ENCODE peak calls at places on chromosomes 1 and 21, in four cellular contexts. R, M, N and S are unnamed samples.

GRCh38 chr1:206935491-206936067 is 10.7 kb downstream of the PIGR start:
- DNase-seq in R (peak), N (peak), M (no peak), S (peak)

GRCh38 chr1:186643600-186643999 is 36.6 kb downstream of the PTGS2 start:
- DNase-seq in R (no peak), N (no peak), M (no peak), S (no peak)

GRCh38 chr21:15978158-15978805 is 248.5 kb downstream of the USP25 start:
- DNase-seq in N (no peak), R (no peak), M (no peak), S (peak)

GRCh38 chr1:53350853-53351767 is 23.2 kb upstream of the LRP8 start:
- DNase-seq in N (no peak), M (no peak), R (no peak), S (no peak)

GRCh38 chr1:86154581-86155060 is 2.0 kb downstream of the COL24A1 start:
- DNase-seq in M (no peak), R (no peak), N (no peak), S (peak)

GRCh38 chr1:2022063-2022770 is 3.1 kb downstream of the GABRD start:
- DNase-seq in N (no peak), M (no peak), R (no peak), S (no peak)

GRCh38 chr1:183987593-183988318 is 49.8 kb downstream of the COLGALT2 start:
- DNase-seq in M (no peak), R (no peak), N (no peak), S (no peak)

GRCh38 chr21:26881504-26882228 is 36.5 kb upstream of the ADAMTS1 start:
- DNase-seq in R (no peak), M (no peak), N (no peak), S (peak)

GRCh38 chr1:100328133-100328532 is 24.2 kb upstream of the CDC14A start:
- DNase-seq in N (no peak), R (no peak), M (no peak), S (no peak)

GRCh38 chr1:90879281-90879680 is 142.6 kb downstream of the ZNF644 start:
- DNase-seq in N (peak), R (no peak), M (no peak), S (no peak)

GRCh38 chr1:22529901-22530621 is 33.2 kb upstream of the EPHA8 start:
- DNase-seq in R (no peak), M (no peak), N (no peak), S (no peak)

GRCh38 chr1:229383961-229384360 is 41.1 kb upstream of the CCSAP start:
- DNase-seq in M (no peak), N (no peak), R (no peak), S (no peak)

GRCh38 chr1:42211224-42211623 is 46.7 kb upstream of the GUCA2A start:
- DNase-seq in N (no peak), R (no peak), M (no peak), S (no peak)

GRCh38 chr1:243409284-243409683 is 153.4 kb downstream of the SDCCAG8 start:
- DNase-seq in M (no peak), N (peak), R (peak), S (no peak)

GRCh38 chr1:44721521-44722361 is 9.2 kb downstream of the RNU5D-1 start:
- DNase-seq in M (peak), N (peak), R (peak), S (peak)

GRCh38 chr21:44734026-44734745 is 22.8 kb upstream of the TSPEAR start:
- DNase-seq in R (no peak), M (no peak), N (no peak), S (no peak)

GRCh38 chr1:85502625-85503083 is 37.7 kb upstream of the DDAH1 start:
- DNase-seq in M (no peak), R (peak), N (no peak), S (peak)

GRCh38 chr1:180167721-180168467 is 13.2 kb downstream of the QSOX1 start:
- DNase-seq in R (peak), M (no peak), N (no peak), S (no peak)

GRCh38 chr1:159987186-159987585 is 33.1 kb upstream of the SLAMF9 start:
- DNase-seq in M (no peak), R (no peak), N (no peak), S (no peak)

GRCh38 chr1:89489037-89489729 is 35.4 kb upstream of the LRRC8B start:
- DNase-seq in N (no peak), R (no peak), M (no peak), S (no peak)

GRCh38 chr1:52571783-52572182 is 18.9 kb upstream of the TUT4 start:
- DNase-seq in R (peak), M (no peak), N (peak), S (no peak)

GRCh38 chr1:8026976-8027747 is 1.1 kb upstream of the ERRFI1 start:
- DNase-seq in N (no peak), R (peak), M (no peak), S (no peak)

GRCh38 chr1:57086141-57086540 is 120.3 kb upstream of the C8B start:
- DNase-seq in R (no peak), M (no peak), N (no peak), S (no peak)

GRCh38 chr1:30310966-30311742 is 412.2 kb downstream of the MATN1 start:
- DNase-seq in N (no peak), M (no peak), R (no peak), S (no peak)

GRCh38 chr1:168598125-168598524 is 21.7 kb downstream of the XCL1 start:
- DNase-seq in R (no peak), N (no peak), M (no peak), S (no peak)

GRCh38 chr1:208781391-208782035 is 537.3 kb upstream of the PLXNA2 start:
- DNase-seq in M (no peak), R (no peak), N (no peak), S (no peak)

GRCh38 chr21:17455451-17455850 is 57.4 kb upstream of the CXADR start:
- DNase-seq in N (no peak), R (peak), M (no peak), S (no peak)

GRCh38 chr1:226135059-226135651 is 51.4 kb downstream of the ACBD3 start:
- DNase-seq in R (peak), N (no peak), M (no peak), S (peak)

GRCh38 chr21:31043495-31043894 is 5.2 kb upstream of the KRTAP19-8 start:
- DNase-seq in N (no peak), M (no peak), R (no peak), S (no peak)

GRCh38 chr1:220732621-220733020 is 15.5 kb upstream of the MTARC2 start:
- DNase-seq in R (no peak), M (no peak), N (no peak), S (no peak)

GRCh38 chr1:180470031-180470430 is 32.3 kb downstream of the ACBD6 start:
- DNase-seq in M (no peak), N (no peak), R (no peak), S (no peak)

GRCh38 chr1:152049291-152050073 is 12.7 kb upstream of the S100A11 start:
- DNase-seq in M (no peak), N (no peak), R (no peak), S (no peak)

GRCh38 chr1:32247452-32247851 is 430 bp downstream of the FAM167B start:
- DNase-seq in M (no peak), N (no peak), R (no peak), S (no peak)

GRCh38 chr1:84887261-84887934 is 5.6 kb downstream of the LPAR3 start:
- DNase-seq in M (no peak), R (no peak), N (no peak), S (no peak)

GRCh38 chr1:173475564-173476196 is 1.5 kb upstream of the PRDX6 start:
- DNase-seq in M (no peak), N (no peak), R (peak), S (peak)

GRCh38 chr21:46295177-46295711 is 9.1 kb downstream of the YBEY start:
- DNase-seq in R (peak), M (no peak), N (no peak), S (peak)

GRCh38 chr21:26834181-26834945 is 10.8 kb downstream of the ADAMTS1 start:
- DNase-seq in M (no peak), N (no peak), R (no peak), S (no peak)

GRCh38 chr1:234118911-234119310 is 214.4 kb downstream of the SLC35F3 start:
- DNase-seq in M (no peak), N (no peak), R (no peak), S (no peak)

GRCh38 chr1:205241366-205242030 is 13.8 kb downstream of the TMCC2 start:
- DNase-seq in R (no peak), N (no peak), M (no peak), S (no peak)

GRCh38 chr1:223472057-223472456 is 78.8 kb downstream of the CCDC185 start:
- DNase-seq in M (no peak), N (no peak), R (no peak), S (no peak)

GRCh38 chr1:223474804-223475203 is 81.6 kb downstream of the CCDC185 start:
- DNase-seq in R (no peak), M (no peak), N (no peak), S (no peak)

GRCh38 chr1:223471566-223471965 is 78.4 kb downstream of the CCDC185 start:
- DNase-seq in R (no peak), N (no peak), M (no peak), S (no peak)

GRCh38 chr1:223478606-223479005 is 85.4 kb downstream of the CCDC185 start:
- DNase-seq in M (no peak), R (no peak), N (no peak), S (no peak)

DNA sequence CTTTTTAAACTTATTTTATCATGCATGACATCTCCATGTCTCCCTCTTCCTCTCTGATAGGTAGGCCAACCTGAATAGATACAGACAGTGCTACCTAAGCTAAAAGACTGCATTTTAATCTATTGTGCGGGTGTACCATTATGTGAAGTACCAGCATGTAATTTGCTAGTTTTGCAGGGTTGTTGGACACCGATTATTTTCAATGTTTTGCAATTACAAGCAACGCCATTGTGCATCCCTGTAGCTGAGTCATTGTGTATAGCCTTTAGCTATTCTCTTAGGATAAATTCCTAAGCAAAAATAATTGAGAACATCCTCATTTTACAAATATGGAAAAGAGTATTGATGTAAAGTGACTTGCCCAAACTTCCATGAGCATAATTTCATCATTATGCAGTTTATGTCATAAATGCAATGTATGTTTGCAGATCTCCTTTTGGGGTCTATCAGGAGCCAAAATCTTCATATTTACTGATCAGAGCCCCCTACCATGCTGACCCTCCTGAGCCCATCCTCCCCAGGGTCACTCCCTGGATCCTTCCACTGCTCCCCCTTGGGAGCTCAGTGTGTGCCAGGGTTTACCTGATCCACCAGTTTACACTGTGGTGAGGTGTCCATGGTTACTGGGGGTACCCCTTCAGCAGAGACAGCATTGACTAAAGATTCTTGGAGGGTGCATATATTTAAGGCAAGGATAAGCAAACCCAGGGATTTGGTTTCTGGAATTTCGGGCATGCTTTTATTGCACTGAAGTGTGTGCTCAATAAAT is 80.5 kb downstream of the CCDC185 start:
- DNase-seq in M (no peak), R (no peak), N (no peak), S (no peak)
- TF ChIP-seq NFIC in M (no peak), R (no peak), N (no peak), S (no peak)

DNA sequence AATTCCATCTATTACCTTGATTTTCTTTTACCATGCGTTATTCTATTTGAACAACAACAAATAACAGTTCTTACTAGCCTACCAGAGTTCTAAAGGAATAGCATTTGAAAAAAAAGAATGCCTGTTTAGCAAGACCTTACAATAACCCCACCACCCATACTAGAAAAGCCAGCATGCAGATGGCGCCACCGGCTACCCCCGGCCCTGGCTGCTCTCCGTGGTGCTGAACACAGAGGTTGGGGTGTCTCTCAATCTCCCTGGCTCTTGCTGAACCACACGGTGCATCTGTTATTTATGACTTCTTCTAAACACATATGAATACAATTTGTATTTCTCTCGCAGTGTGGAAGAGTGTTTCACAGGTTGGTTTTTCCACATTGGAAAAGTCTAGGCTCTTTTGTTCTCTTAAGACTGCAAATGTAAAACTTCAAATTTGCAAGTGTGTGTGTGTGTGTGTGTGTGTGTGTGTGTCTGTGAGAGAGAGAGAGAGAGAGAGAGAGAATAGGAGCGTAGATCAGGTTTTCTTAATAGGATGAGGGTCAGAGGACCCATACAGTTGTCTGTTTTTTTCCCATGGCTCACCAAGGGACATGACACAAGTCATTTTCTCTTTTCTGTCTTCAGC is 13.6 kb downstream of the GRIK3 start:
- DNase-seq in R (peak), M (no peak), N (peak), S (no peak)
- TF ChIP-seq TAF1 in R (no peak), M (no peak), N (no peak), S (no peak)

GRCh38 chr1:81125672-81126071 is 675.1 kb upstream of the ADGRL2 start:
- DNase-seq in M (no peak), N (no peak), R (no peak), S (no peak)
- TF ChIP-seq GABPA in M (no peak), N (no peak), R (no peak), S (no peak)

GRCh38 chr1:23732363-23733224 is 10.7 kb upstream of the ELOA start:
- DNase-seq in R (no peak), M (no peak), N (peak), S (no peak)
- TF ChIP-seq NFIC in R (no peak), M (no peak), N (no peak), S (no peak)

GRCh38 chr21:38765056-38765455 is 40.7 kb upstream of the ETS2 start:
- DNase-seq in R (no peak), M (no peak), N (no peak), S (no peak)
- TF ChIP-seq TAF1 in R (no peak), M (no peak), N (no peak), S (no peak)

GRCh38 chr1:214317734-214318133 is 36.8 kb downstream of the SMYD2 start:
- DNase-seq in M (no peak), R (no peak), N (no peak), S (no peak)

GRCh38 chr1:214318356-214318755 is 37.4 kb downstream of the SMYD2 start:
- DNase-seq in M (no peak), N (no peak), R (no peak), S (no peak)

GRCh38 chr1:214316597-214316996 is 35.6 kb downstream of the SMYD2 start:
- DNase-seq in R (peak), M (no peak), N (no peak), S (no peak)

GRCh38 chr1:214318956-214319355 is 38.0 kb downstream of the SMYD2 start:
- DNase-seq in N (no peak), R (peak), M (no peak), S (no peak)

GRCh38 chr1:214317300-214317699 is 36.3 kb downstream of the SMYD2 start:
- DNase-seq in M (no peak), N (no peak), R (peak), S (no peak)
- TF ChIP-seq GABPA in M (no peak), N (no peak), R (no peak), S (no peak)

GRCh38 chr1:198627436-198628063 is 11.3 kb upstream of the PTPRC start:
- DNase-seq in R (no peak), N (no peak), M (no peak), S (no peak)

GRCh38 chr1:198620951-198621824 is 17.7 kb upstream of the PTPRC start:
- DNase-seq in N (no peak), R (no peak), M (peak), S (no peak)

GRCh38 chr1:198624648-198624980 is 14.2 kb upstream of the PTPRC start:
- DNase-seq in N (no peak), M (no peak), R (no peak), S (no peak)

GRCh38 chr1:198622532-198623218 is 16.2 kb upstream of the PTPRC start:
- DNase-seq in R (no peak), N (no peak), M (no peak), S (no peak)

GRCh38 chr1:198623920-198624647 is 14.8 kb upstream of the PTPRC start:
- DNase-seq in N (no peak), R (no peak), M (no peak), S (no peak)
- TF ChIP-seq NFIC in N (no peak), R (no peak), M (peak), S (no peak)